ENCODE peak calls at places on chromosomes 1 and 21, in four cellular contexts. Z is ovary, R is mesothelial cell of epicardium, F is activated B cell treated with CpG ODN at 0.5 μM for 24 hours. G is an unnamed sample.
A peak's percentile ranks its signal among the peaks of the same experiment; 100 is the strongest.

GRCh38 chr1:240282061-240282830 is 190.6 kb downstream of the FMN2 start:
- DNase-seq in Z (no peak), R (no peak), F (no peak), G (no peak)

GRCh38 chr1:68085752-68086151 is 35.3 kb upstream of the DIRAS3 start:
- DNase-seq in Z (no peak), R (no peak), F (no peak), G (no peak)

GRCh38 chr1:23809751-23810171 is 9.2 kb upstream of the GALE start:
- DNase-seq in F (peak; percentile 69), R (no peak), Z (no peak), G (no peak)

GRCh38 chr1:228194436-228194835 is 13.4 kb upstream of the OBSCN start:
- DNase-seq in R (no peak), Z (no peak), F (no peak), G (no peak)

GRCh38 chr1:99710994-99711393 is 55.4 kb downstream of the FRRS1 start:
- DNase-seq in R (no peak), F (no peak), Z (no peak), G (no peak)

GRCh38 chr1:164675342-164675904 is 116.4 kb downstream of the PBX1 start:
- DNase-seq in Z (no peak), F (no peak), R (no peak), G (no peak)

GRCh38 chr1:183915634-183916510 is 111.0 kb downstream of the RGL1 start:
- DNase-seq in F (no peak), R (peak; percentile 37), Z (peak; percentile 75), G (peak; percentile 88)

GRCh38 chr1:50129201-50129600 is 20.5 kb downstream of the ELAVL4 start:
- DNase-seq in R (no peak), F (no peak), Z (no peak), G (no peak)

GRCh38 chr1:111289371-111289770 is 1.3 kb upstream of the CHIA start:
- DNase-seq in F (no peak), R (no peak), Z (no peak), G (no peak)

GRCh38 chr1:154276797-154277196 is 4.4 kb downstream of the HAX1 start:
- DNase-seq in R (no peak), Z (no peak), F (no peak), G (no peak)
- TF ChIP-seq CTCF in R (no peak), Z (no peak), F (no peak), G (peak; percentile 41)

GRCh38 chr1:223674119-223674890 is 8.8 kb upstream of the CAPN8 start:
- DNase-seq in R (no peak), F (no peak), Z (no peak), G (no peak)

GRCh38 chr1:223667484-223668182 is 2.1 kb upstream of the CAPN8 start:
- DNase-seq in F (no peak), R (no peak), Z (no peak), G (no peak)

GRCh38 chr1:223669003-223669402 is 3.5 kb upstream of the CAPN8 start:
- DNase-seq in F (no peak), R (no peak), Z (no peak), G (no peak)

GRCh38 chr1:223665592-223666312 is at the start of gene CAPN8:
- DNase-seq in Z (no peak), F (no peak), R (no peak), G (no peak)

DNA sequence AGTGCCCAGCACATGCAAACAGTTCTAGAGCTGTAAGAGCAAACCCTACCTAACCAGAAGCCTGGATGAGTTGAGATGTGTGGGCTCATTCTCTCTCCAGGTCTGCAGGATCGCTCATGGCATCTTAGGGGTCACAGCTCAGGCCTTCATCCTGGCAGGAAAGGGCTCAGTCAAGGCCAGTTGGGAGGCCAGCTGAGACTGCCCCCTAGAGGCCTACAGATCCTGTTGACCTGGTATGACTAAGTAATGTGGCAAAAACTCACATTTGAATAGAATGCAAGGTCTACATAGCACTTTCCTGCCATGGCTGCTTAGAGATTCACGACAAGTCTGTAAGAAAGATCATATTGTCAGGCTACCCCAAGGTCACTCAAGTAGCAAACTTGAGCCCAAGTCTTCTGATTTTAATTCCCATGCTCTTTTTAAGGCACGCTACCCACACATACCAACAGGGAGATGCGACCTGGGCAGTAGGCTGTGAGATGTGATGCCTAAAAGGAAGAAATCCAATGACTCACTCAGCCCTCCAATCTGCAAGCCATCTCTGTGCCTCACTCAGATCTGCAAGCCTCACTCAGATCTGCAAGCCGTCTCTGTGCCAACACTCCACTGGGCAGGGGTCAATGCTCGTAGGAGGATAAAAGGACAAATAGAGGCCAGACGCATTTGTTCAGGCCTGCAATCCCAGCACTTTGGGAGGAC is 5.1 kb upstream of the CAPN8 start:
- DNase-seq in Z (no peak), R (no peak), F (no peak), G (no peak)
- TF ChIP-seq CTCF in Z (no peak), R (peak; percentile 22), F (no peak), G (peak; percentile 26)

DNA sequence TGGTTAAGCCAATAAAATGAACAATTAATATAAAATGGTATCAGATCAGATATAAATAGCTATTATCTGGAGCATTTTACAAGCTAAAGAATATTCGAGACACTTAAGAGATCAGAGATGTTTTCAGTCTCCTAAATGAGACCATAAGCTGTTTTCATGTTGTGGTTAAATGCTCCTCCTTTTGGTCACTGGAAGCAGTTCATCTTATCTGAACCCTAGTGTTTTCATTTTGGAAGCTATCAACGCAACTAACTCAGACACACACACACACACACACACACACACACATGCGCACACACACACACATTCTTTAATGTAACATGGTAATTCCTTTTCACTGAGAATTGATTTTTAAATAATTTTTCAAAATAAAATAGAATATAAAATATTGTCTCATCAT is 10.0 kb upstream of the LRRC8C start:
- DNase-seq in R (no peak), Z (no peak), F (no peak), G (no peak)
- TF ChIP-seq CTCF in R (no peak), Z (no peak), F (no peak), G (peak; percentile 20)

GRCh38 chr1:25608488-25609178 is 8.0 kb upstream of the MAN1C1 start:
- DNase-seq in R (peak; percentile 67), F (peak; percentile 67), Z (peak; percentile 77), G (peak; percentile 89)
- TF ChIP-seq CTCF in R (peak; percentile 84), F (no peak), Z (peak; percentile 88), G (peak; percentile 78)

GRCh38 chr1:112619518-112620458 is at the start of gene CAPZA1:
- DNase-seq in Z (peak; percentile 89), F (peak; percentile 82), R (peak; percentile 68), G (peak; percentile 96)
- TF ChIP-seq CTCF in Z (no peak), F (no peak), R (no peak), G (no peak)

GRCh38 chr1:156928043-156928602 is 7.7 kb downstream of the LRRC71 start:
- DNase-seq in R (no peak), Z (no peak), F (no peak), G (no peak)
- TF ChIP-seq CTCF in R (peak; percentile 4), Z (no peak), F (no peak), G (peak; percentile 27)

DNA sequence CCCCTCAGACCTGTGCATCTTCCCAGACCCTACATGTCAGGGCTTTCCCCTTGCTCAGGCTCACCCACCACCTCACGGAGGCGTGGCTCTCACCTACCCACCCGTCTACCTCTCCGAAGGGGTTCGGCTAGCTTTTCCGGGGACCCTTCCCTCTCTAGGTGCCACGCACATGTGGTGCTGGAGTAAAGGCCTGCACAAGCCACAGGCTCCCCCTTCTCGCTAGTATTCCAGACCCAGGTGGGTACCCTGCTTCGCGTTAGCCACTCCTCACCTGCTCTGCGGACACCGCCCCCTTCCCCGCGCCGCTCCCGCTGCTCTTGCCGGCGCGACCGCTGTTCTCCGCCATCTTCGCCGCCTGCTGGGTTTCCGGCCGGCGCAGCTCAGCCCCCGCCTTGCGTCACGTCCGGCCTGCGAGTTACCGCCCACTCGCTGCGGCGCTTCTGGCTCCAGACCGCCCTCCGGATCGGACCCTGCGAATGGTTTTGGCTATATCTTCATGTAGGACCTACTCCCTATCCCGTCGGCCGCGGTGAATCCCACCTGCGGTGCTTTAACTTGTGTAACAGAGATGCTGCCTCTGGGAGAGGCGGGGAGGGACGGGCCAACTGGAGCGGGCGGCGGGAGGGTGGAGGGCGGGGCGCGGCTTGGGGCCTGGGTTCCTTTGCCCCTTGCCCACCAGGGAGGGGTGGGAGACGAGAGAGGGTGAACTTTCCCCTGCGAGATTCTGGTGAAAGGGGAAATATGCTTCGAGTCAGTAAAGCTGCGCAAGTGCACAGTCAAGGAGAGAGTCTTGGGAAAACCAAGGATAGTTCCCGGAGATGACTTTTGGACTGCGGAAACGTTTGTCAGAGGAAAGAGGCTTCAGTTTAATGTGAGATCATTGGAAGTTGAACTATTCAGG is at the start of the genes NIT1 and PFDN2:
- DNase-seq in R (peak; percentile 76), F (peak; percentile 84), Z (peak; percentile 84), G (peak; percentile 94)
- TF ChIP-seq CTCF in R (no peak), F (no peak), Z (peak; percentile 17), G (no peak)

GRCh38 chr21:25927195-25927880 is 192.6 kb downstream of the GABPA start:
- DNase-seq in F (no peak), Z (no peak), R (no peak), G (no peak)

GRCh38 chr21:25934130-25934529 is 199.4 kb downstream of the GABPA start:
- DNase-seq in Z (no peak), F (no peak), R (no peak), G (no peak)

GRCh38 chr21:25931791-25932190 is 197.0 kb downstream of the GABPA start:
- DNase-seq in Z (no peak), F (no peak), R (no peak), G (no peak)

GRCh38 chr21:25925936-25926335 is 191.2 kb downstream of the GABPA start:
- DNase-seq in F (no peak), Z (no peak), R (no peak), G (no peak)

GRCh38 chr21:25929859-25930520 is 195.2 kb downstream of the GABPA start:
- DNase-seq in Z (no peak), F (no peak), R (no peak), G (no peak)
- TF ChIP-seq CTCF in Z (no peak), F (no peak), R (no peak), G (no peak)

G was measured in osteocyte.